ENCODE peak calls at places on chromosomes 5 and 9, in six cellular contexts. P is stomach, G is sigmoid colon, H is transverse colon, J is H1, X is breast epithelium. I is an unnamed sample.

GRCh38 chr9:94554439-94555331 is at the start of gene PCAT7:
- DNase-seq in P (peak), G (no peak), H (peak), J (peak), X (peak), I (peak)

GRCh38 chr5:95846554-95847260 is 24.2 kb upstream of the GLRX start:
- DNase-seq in P (peak), G (peak), H (peak), J (peak), X (no peak), I (no peak)

GRCh38 chr5:67730917-67731474 is 484.6 kb upstream of the PIK3R1 start:
- DNase-seq in P (no peak), G (no peak), H (no peak), J (no peak), X (no peak), I (no peak)

GRCh38 chr5:141677415-141677814 is 4.6 kb downstream of the ARAP3 start:
- DNase-seq in P (no peak), G (no peak), H (no peak), J (peak), X (no peak), I (no peak)

GRCh38 chr5:1564824-1565736 is 41.3 kb upstream of the LPCAT1 start:
- DNase-seq in P (peak), G (no peak), H (no peak), J (no peak), X (no peak), I (no peak)

GRCh38 chr5:67350185-67350584 is 153.6 kb upstream of the CD180 start:
- DNase-seq in P (no peak), G (no peak), H (no peak), J (no peak), X (no peak), I (no peak)

GRCh38 chr9:78807286-78807685 is 510.4 kb downstream of the PSAT1 start:
- DNase-seq in P (no peak), G (no peak), H (no peak), J (no peak), X (no peak), I (no peak)

GRCh38 chr5:18745988-18746615 is 1111.8 kb downstream of the TAF11L14 start:
- DNase-seq in P (no peak), G (no peak), H (peak), J (no peak), X (no peak), I (peak)

GRCh38 chr5:134053840-134054338 is 49.1 kb upstream of the VDAC1 start:
- DNase-seq in P (no peak), G (no peak), H (peak), J (no peak), X (peak), I (no peak)

GRCh38 chr5:65356274-65356673 is 125.4 kb downstream of the ADAMTS6 start:
- DNase-seq in P (no peak), G (no peak), H (no peak), J (no peak), X (no peak), I (no peak)

GRCh38 chr9:14207352-14207995 is 106.5 kb downstream of the NFIB start:
- DNase-seq in P (no peak), G (no peak), H (no peak), J (no peak), X (no peak), I (no peak)

GRCh38 chr5:169126376-169127043 is 174.4 kb downstream of the SLIT3 start:
- DNase-seq in P (no peak), G (no peak), H (no peak), J (no peak), X (no peak), I (no peak)

GRCh38 chr9:87065981-87066380 is 118.7 kb upstream of the GAS1 start:
- DNase-seq in P (no peak), G (no peak), H (no peak), J (no peak), X (no peak), I (no peak)

GRCh38 chr5:142871056-142871879 is 101.1 kb downstream of the ARHGAP26 start:
- DNase-seq in P (peak), G (no peak), H (peak), J (no peak), X (peak), I (no peak)

GRCh38 chr9:5392285-5392684 is 45.4 kb downstream of the PLGRKT start:
- DNase-seq in P (no peak), G (no peak), H (no peak), J (no peak), X (no peak), I (no peak)

GRCh38 chr5:158514353-158514960 is 585.3 kb downstream of the EBF1 start:
- DNase-seq in P (no peak), G (no peak), H (no peak), J (no peak), X (no peak), I (no peak)

GRCh38 chr5:77937015-77937908 is 161.1 kb upstream of the TBCA start:
- DNase-seq in P (no peak), G (no peak), H (no peak), J (no peak), X (no peak), I (no peak)

GRCh38 chr5:35339616-35340100 is 109.4 kb upstream of the PRLR start:
- DNase-seq in P (no peak), G (no peak), H (no peak), J (no peak), X (no peak), I (no peak)

GRCh38 chr9:17219261-17219660 is 84.4 kb downstream of the CNTLN start:
- DNase-seq in P (no peak), G (no peak), H (no peak), J (no peak), X (no peak), I (no peak)

GRCh38 chr9:133954862-133955529 is 37.1 kb downstream of the VAV2 start:
- DNase-seq in P (no peak), G (no peak), H (no peak), J (no peak), X (no peak), I (no peak)

GRCh38 chr9:19464764-19465570 is 56.2 kb downstream of the ACER2 start:
- DNase-seq in P (peak), G (peak), H (peak), J (peak), X (peak), I (no peak)

GRCh38 chr9:20040991-20041606 is 252.3 kb upstream of the SLC24A2 start:
- DNase-seq in P (no peak), G (no peak), H (no peak), J (no peak), X (no peak), I (no peak)

GRCh38 chr5:124655943-124656459 is 90.4 kb downstream of the ZNF608 start:
- DNase-seq in P (peak), G (no peak), H (peak), J (no peak), X (no peak), I (peak)

GRCh38 chr5:159061834-159062530 is 37.7 kb downstream of the EBF1 start:
- DNase-seq in P (no peak), G (no peak), H (no peak), J (peak), X (no peak), I (no peak)

GRCh38 chr5:40679998-40680681 is 425 bp downstream of the PTGER4 start:
- DNase-seq in P (no peak), G (peak), H (peak), J (no peak), X (no peak), I (no peak)

GRCh38 chr9:107106416-107106815 is 176.7 kb upstream of the RAD23B start:
- DNase-seq in P (no peak), G (no peak), H (no peak), J (no peak), X (no peak), I (no peak)

GRCh38 chr5:137888875-137889759 is at the start of gene PKD2L2:
- DNase-seq in P (peak), G (peak), H (peak), J (peak), X (peak), I (peak)

GRCh38 chr5:108061941-108062340 is 320.0 kb downstream of the FBXL17 start:
- DNase-seq in P (no peak), G (no peak), H (no peak), J (no peak), X (no peak), I (no peak)

GRCh38 chr5:82613886-82614285 is 335.7 kb upstream of the RPS23 start:
- DNase-seq in P (no peak), G (no peak), H (no peak), J (no peak), X (no peak), I (no peak)

GRCh38 chr9:106745876-106746275 is 117.1 kb upstream of the ZNF462 start:
- DNase-seq in P (no peak), G (no peak), H (no peak), J (no peak), X (no peak), I (no peak)

GRCh38 chr5:88708682-88709398 is 174.1 kb downstream of the MEF2C start:
- DNase-seq in P (no peak), G (no peak), H (no peak), J (no peak), X (no peak), I (no peak)

GRCh38 chr5:128669803-128670202 is 131.8 kb upstream of the FBN2 start:
- DNase-seq in P (no peak), G (no peak), H (no peak), J (no peak), X (no peak), I (no peak)

GRCh38 chr9:116342071-116342470 is 188.5 kb downstream of the PAPPA start:
- DNase-seq in P (no peak), G (no peak), H (no peak), J (no peak), X (no peak), I (no peak)

GRCh38 chr5:72145351-72145750 is 38.1 kb downstream of the MAP1B start:
- DNase-seq in P (no peak), G (no peak), H (no peak), J (no peak), X (no peak), I (no peak)

GRCh38 chr5:13567819-13568218 is 376.7 kb downstream of the DNAH5 start:
- DNase-seq in P (no peak), G (no peak), H (no peak), J (no peak), X (no peak), I (no peak)

GRCh38 chr5:13569088-13569715 is 375.3 kb downstream of the DNAH5 start:
- DNase-seq in P (no peak), G (no peak), H (no peak), J (no peak), X (no peak), I (no peak)

GRCh38 chr5:13572188-13572587 is 372.3 kb downstream of the DNAH5 start:
- DNase-seq in P (no peak), G (no peak), H (no peak), J (no peak), X (no peak), I (no peak)

GRCh38 chr5:13566903-13567339 is 377.6 kb downstream of the DNAH5 start:
- DNase-seq in P (no peak), G (no peak), H (peak), J (no peak), X (no peak), I (peak)
- TF ChIP-seq POLR2AphosphoS5 in P (no peak), G (no peak), H (no peak), J (no peak), X (no peak), I (no peak)

GRCh38 chr9:136120438-136120844 is 1.8 kb upstream of the TMEM250 start:
- DNase-seq in P (no peak), G (no peak), H (no peak), J (no peak), X (no peak), I (no peak)

GRCh38 chr9:136120119-136120393 is 1.4 kb upstream of the TMEM250 start:
- DNase-seq in P (no peak), G (no peak), H (peak), J (no peak), X (no peak), I (no peak)

GRCh38 chr9:136124976-136125692 is 6.5 kb upstream of the TMEM250 start:
- DNase-seq in P (no peak), G (no peak), H (no peak), J (no peak), X (no peak), I (no peak)

GRCh38 chr9:136121801-136122200 is 3.1 kb upstream of the TMEM250 start:
- DNase-seq in P (no peak), G (no peak), H (no peak), J (no peak), X (no peak), I (no peak)

DNA sequence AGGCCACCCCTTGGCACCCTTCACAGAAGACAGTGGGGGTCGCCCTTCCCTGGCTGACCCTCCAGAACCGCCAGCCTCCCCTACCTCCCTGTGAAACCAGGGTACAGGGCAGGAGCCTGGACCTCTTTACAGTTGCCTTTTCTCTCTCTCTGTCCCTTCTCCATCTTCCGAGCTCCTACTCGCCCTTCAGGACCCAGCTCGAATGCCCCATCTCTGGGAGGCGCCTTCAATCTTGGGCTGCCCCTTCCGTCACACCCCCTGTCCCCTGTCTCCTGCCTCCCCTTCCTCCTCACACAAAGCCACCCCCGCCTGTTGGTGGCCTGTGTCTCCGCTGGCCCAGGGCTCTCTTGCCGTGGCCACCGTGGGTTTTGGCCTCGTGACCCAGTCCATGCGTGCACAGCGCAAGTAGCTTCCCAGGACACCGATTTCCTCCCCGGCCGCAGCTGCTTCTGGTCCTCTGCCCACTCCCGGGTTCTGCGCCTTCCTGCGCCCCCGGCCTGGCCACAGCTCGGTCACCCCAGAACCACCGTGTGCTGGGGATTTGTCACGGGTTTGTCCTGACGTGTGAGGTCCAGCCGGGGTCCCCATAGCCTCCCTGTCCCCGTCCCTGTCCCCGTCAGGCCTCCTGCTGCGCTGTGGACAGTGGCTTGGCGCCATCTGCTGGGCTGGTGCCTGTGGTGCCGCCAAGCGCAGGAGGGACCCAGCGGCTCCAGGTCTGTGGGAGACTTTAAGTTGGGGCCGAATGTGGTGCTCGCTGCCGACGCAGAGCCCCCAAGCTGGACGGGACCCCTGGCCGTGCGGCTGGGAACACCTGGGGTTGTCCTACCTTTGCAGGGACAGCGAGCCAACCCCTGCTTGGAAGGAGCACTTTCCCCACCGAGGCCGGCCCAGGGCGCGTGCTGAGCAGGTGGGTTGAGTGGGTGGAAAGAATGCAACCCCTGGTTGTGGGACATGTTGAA is 4.0 kb upstream of the TMEM250 start:
- DNase-seq in P (peak), G (peak), H (peak), J (peak), X (peak), I (no peak)
- H3K4me3 ChIP-seq in P (peak), G (no peak), H (no peak), J (no peak), X (no peak), I (no peak)

GRCh38 chr5:127296321-127296720 is 5.7 kb downstream of the MEGF10 start:
- DNase-seq in P (no peak), G (no peak), H (no peak), J (no peak), X (no peak), I (no peak)
- TF ChIP-seq POLR2AphosphoS5 in P (no peak), G (no peak), H (no peak), J (no peak), X (no peak), I (no peak)

GRCh38 chr9:29211003-29211584 is 1637.8 kb upstream of the C9orf72 start:
- DNase-seq in P (no peak), G (no peak), H (no peak), J (no peak), X (no peak), I (no peak)

GRCh38 chr9:29214162-29214520 is 1640.9 kb upstream of the C9orf72 start:
- DNase-seq in P (peak), G (no peak), H (no peak), J (peak), X (no peak), I (no peak)

GRCh38 chr9:29211681-29212589 is 1638.7 kb upstream of the C9orf72 start:
- DNase-seq in P (peak), G (peak), H (peak), J (peak), X (no peak), I (no peak)

GRCh38 chr9:29213374-29214161 is 1640.3 kb upstream of the C9orf72 start:
- DNase-seq in P (peak), G (no peak), H (no peak), J (peak), X (no peak), I (no peak)

DNA sequence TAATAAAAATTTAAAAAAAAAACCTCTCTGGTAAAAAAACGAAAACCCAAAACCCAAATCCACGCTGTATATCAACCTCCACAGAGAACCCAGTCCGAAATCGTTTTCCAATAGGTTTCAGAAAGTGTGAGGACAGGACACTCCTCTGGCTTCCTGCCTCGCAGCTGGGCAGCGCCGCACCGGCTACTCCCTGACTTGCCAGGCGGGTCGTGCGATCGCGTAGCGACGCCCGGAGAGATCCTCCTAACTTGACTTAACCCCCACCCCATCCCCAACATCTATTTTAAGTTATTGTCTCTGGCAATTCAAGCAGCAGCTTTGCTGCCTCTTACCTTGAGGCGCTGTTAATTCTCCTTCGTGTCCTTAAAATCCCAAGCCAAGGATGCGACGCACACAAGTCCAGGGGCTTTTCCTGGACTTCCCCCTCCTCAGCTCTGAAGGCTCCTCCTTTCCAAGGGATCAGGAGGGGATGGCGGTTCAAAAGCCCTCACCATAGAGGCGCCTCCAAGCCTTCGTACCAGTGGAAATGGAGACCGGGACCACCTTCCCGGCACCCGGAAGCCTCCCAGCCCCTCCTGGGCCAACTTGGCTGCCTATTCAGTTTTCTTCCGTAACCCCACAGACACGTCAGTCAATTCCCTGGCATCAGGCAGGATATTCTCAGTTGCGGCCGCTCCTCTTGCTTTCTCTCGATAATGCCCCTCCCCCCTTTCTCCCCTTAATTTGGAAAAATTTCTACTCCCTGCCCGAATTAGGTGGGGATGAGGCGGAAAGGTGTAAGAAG is 1639.5 kb upstream of the C9orf72 start:
- DNase-seq in P (peak), G (no peak), H (no peak), J (peak), X (no peak), I (no peak)
- H3K4me3 ChIP-seq in P (peak), G (no peak), H (no peak), J (peak), X (peak), I (peak)

DNA sequence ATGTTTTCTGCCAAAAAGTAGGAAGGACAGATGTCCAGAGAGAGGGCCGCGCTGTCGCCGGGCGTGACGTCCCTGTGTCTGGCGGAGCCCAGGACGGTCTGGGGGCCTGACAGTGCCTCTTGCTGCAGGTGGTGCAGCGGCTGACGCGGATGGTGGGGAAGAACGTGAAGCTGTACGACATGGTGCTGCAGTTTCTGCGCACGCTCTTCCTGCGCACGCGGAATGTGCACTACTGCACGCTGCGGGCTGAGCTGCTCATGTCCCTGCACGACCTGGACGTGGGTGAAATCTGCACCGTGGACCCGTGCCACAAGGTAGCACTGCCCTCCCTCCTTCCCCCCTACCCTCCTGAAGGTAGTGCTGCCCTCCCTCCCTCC is 7.8 kb downstream of the NELFB start:
- DNase-seq in P (no peak), G (no peak), H (no peak), J (no peak), X (no peak), I (no peak)
- TF ChIP-seq POLR2AphosphoS5 in P (no peak), G (no peak), H (no peak), J (no peak), X (no peak), I (no peak)

DNA sequence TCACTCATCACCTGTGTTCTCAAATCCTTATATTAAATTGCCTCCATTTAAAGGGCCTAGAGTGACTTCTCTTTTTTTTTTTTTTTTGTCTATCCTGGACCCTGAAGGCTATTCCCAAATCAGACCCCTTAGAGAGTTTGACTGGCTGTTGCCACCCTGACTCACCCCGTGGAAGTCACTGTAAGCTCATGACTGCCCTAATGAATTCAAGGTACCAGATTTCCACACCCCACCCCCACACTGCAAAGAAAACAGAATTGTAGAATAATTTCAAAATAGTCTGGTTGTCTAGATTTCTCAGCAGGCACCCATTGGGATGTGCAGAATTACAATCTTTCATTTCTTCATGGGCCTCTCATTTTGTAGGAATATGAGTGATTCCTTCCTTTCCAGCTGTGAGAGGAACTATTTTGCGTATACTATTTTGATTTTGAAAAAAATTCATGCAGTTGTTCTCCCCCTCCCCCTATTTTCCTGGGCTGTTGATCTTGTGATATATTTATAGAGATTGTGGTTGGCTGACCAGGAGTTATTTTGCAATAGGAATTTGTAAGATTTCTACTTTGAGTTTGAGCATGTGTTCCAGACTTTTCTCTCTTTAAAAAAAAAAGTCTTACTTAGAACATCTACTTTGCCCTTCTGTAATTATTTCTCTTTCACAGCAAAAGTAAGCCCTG is 79.1 kb downstream of the ZNF618 start:
- DNase-seq in P (no peak), G (no peak), H (no peak), J (no peak), X (no peak), I (no peak)
- H3K4me3 ChIP-seq in P (no peak), G (no peak), H (no peak), J (no peak), X (no peak), I (no peak)